ENCODE peak calls at places on chromosomes 11 and 22, in four cellular contexts. X is stimulated activated CD4-positive, alpha-beta T cell treated with anti-CD3 and anti-CD28 coated beads, TNF-alpha, amount 100 ng/mL, for 1 hour; R is hepatocyte; P is NCI-H2029 treated with DMSO at 0.1 percent for 48 hours. U is an unnamed sample.

GRCh38 chr11:10920205-10920604 is 62.4 kb upstream of the ZBED5 start:
- DNase-seq in X (no peak), R (no peak), P (no peak), U (no peak)

GRCh38 chr11:17371614-17372013 is 16.8 kb downstream of the KCNJ11 start:
- DNase-seq in X (no peak), R (no peak), P (no peak), U (peak)

GRCh38 chr11:71500601-71501021 is 26.5 kb upstream of the KRTAP5-7 start:
- DNase-seq in X (no peak), R (no peak), P (no peak), U (no peak)

GRCh38 chr11:77071077-77071476 is 4.3 kb downstream of the CAPN5 start:
- DNase-seq in X (no peak), R (no peak), P (no peak), U (no peak)

GRCh38 chr11:62402226-62402625 is 16.6 kb upstream of the SCGB1A1 start:
- DNase-seq in X (peak), R (no peak), P (no peak), U (peak)

GRCh38 chr11:130979386-130979972 is 63.2 kb upstream of the SNX19 start:
- DNase-seq in X (no peak), R (peak), P (no peak), U (peak)

GRCh38 chr22:50469377-50470305 is 5.2 kb downstream of the SBF1 start:
- DNase-seq in X (peak), R (peak), P (no peak), U (peak)

GRCh38 chr22:49962751-49963646 is 2.4 kb downstream of the PIM3 start:
- DNase-seq in X (no peak), R (peak), P (no peak), U (no peak)

GRCh38 chr22:23121026-23121823 is 20.6 kb downstream of the RSPH14 start:
- DNase-seq in X (no peak), R (no peak), P (no peak), U (peak)

GRCh38 chr11:118438314-118438931 is 2.1 kb downstream of the KMT2A start:
- DNase-seq in X (peak), R (peak), P (peak), U (peak)

GRCh38 chr11:120985718-120986569 is 38.0 kb upstream of the TBCEL start:
- DNase-seq in X (peak), R (peak), P (peak), U (peak)

GRCh38 chr22:24003887-24004286 is 1.4 kb downstream of the GSTT4 start:
- DNase-seq in X (no peak), R (no peak), P (no peak), U (no peak)

GRCh38 chr11:76197332-76197731 is 9.0 kb downstream of the WNT11 start:
- DNase-seq in X (no peak), R (no peak), P (no peak), U (no peak)

GRCh38 chr11:69108559-69108958 is 47.2 kb upstream of the SMIM38 start:
- DNase-seq in X (no peak), R (no peak), P (no peak), U (no peak)

GRCh38 chr11:28770806-28771205 is 662.6 kb downstream of the METTL15 start:
- DNase-seq in X (no peak), R (no peak), P (no peak), U (no peak)

GRCh38 chr11:117462848-117463247 is 135.2 kb downstream of the CEP164 start:
- DNase-seq in X (no peak), R (no peak), P (no peak), U (no peak)

GRCh38 chr11:126969865-126970479 is 30.6 kb downstream of the KIRREL3 start:
- DNase-seq in X (no peak), R (peak), P (peak), U (peak)

GRCh38 chr11:6468712-6469495 is 4.8 kb downstream of the TRIM3 start:
- DNase-seq in X (no peak), R (peak), P (peak), U (peak)

GRCh38 chr11:15936011-15936410 is 420.3 kb downstream of the SOX6 start:
- DNase-seq in X (no peak), R (no peak), P (no peak), U (no peak)

GRCh38 chr11:43833657-43834073 is 47.0 kb upstream of the ALKBH3 start:
- DNase-seq in X (no peak), R (peak), P (no peak), U (peak)

GRCh38 chr22:45584121-45584570 is 81.5 kb downstream of the FBLN1 start:
- DNase-seq in X (no peak), R (no peak), P (no peak), U (peak)

GRCh38 chr11:29312817-29313216 is 704.0 kb downstream of the KCNA4 start:
- DNase-seq in X (no peak), R (no peak), P (no peak), U (no peak)

GRCh38 chr22:35335936-35336781 is 36.5 kb downstream of the TOM1 start:
- DNase-seq in X (no peak), R (no peak), P (no peak), U (no peak)